ENCODE peak calls at places on chromosome 4, in six cellular contexts. One of them, this sample, is unnamed.

GRCh38 chr4:170026253-170026991 is at the start of gene MFAP3L:
- DNase-seq in lung: peak; percentile 85
- DNase-seq in ovary: peak; percentile 81
- DNase-seq in cardiac muscle cell: peak; percentile 95
- DNase-seq in tibial nerve: peak; percentile 66
- DNase-seq in MM.1S: peak; percentile 91
- DNase-seq in this sample: peak; percentile 86

GRCh38 chr4:42083816-42084215 is 68.6 kb downstream of the BEND4 start:
- DNase-seq in lung: no peak
- DNase-seq in ovary: no peak
- DNase-seq in cardiac muscle cell: peak; percentile 4
- DNase-seq in tibial nerve: no peak
- DNase-seq in MM.1S: no peak
- DNase-seq in this sample: no peak

GRCh38 chr4:73676881-73677323 is 56.7 kb upstream of the RASSF6 start:
- DNase-seq in lung: no peak
- DNase-seq in ovary: no peak
- DNase-seq in cardiac muscle cell: peak; percentile 29
- DNase-seq in tibial nerve: no peak
- DNase-seq in MM.1S: no peak
- DNase-seq in this sample: peak; percentile 47

GRCh38 chr4:20248155-20248558 is 3.5 kb upstream of the SLIT2 start:
- DNase-seq in lung: no peak
- DNase-seq in ovary: no peak
- DNase-seq in cardiac muscle cell: peak; percentile 84
- DNase-seq in tibial nerve: peak; percentile 12
- DNase-seq in MM.1S: peak; percentile 43
- DNase-seq in this sample: no peak

GRCh38 chr4:75940692-75941253 is at the start of gene NAAA:
- DNase-seq in lung: peak; percentile 85
- DNase-seq in ovary: peak; percentile 74
- DNase-seq in cardiac muscle cell: peak; percentile 58
- DNase-seq in tibial nerve: peak; percentile 10
- DNase-seq in MM.1S: peak; percentile 85
- DNase-seq in this sample: peak; percentile 82

GRCh38 chr4:105979506-105979905 is 84.2 kb downstream of the NPNT start:
- DNase-seq in lung: no peak
- DNase-seq in ovary: no peak
- DNase-seq in cardiac muscle cell: no peak
- DNase-seq in tibial nerve: no peak
- DNase-seq in MM.1S: no peak
- DNase-seq in this sample: no peak

GRCh38 chr4:180164799-180165198 is 2078.4 kb upstream of the TENM3 start:
- DNase-seq in lung: no peak
- DNase-seq in ovary: no peak
- DNase-seq in cardiac muscle cell: no peak
- DNase-seq in tibial nerve: no peak
- DNase-seq in MM.1S: no peak
- DNase-seq in this sample: no peak

GRCh38 chr4:124177647-124178425 is 534.7 kb downstream of the ANKRD50 start:
- DNase-seq in lung: no peak
- DNase-seq in ovary: no peak
- DNase-seq in cardiac muscle cell: peak; percentile 72
- DNase-seq in tibial nerve: no peak
- DNase-seq in MM.1S: no peak
- DNase-seq in this sample: no peak

GRCh38 chr4:53688186-53688790 is 97.0 kb upstream of the LNX1 start:
- DNase-seq in lung: no peak
- DNase-seq in ovary: no peak
- DNase-seq in cardiac muscle cell: peak; percentile 99
- DNase-seq in tibial nerve: no peak
- DNase-seq in MM.1S: peak; percentile 88
- DNase-seq in this sample: no peak

GRCh38 chr4:1249731-1250526 is 999 bp upstream of the CTBP1 start:
- DNase-seq in lung: peak; percentile 51
- DNase-seq in ovary: peak; percentile 67
- DNase-seq in cardiac muscle cell: peak; percentile 56
- DNase-seq in tibial nerve: no peak
- DNase-seq in MM.1S: peak; percentile 46
- DNase-seq in this sample: no peak

GRCh38 chr4:180809439-180809838 is 1433.8 kb upstream of the TENM3 start:
- DNase-seq in lung: no peak
- DNase-seq in ovary: no peak
- DNase-seq in cardiac muscle cell: peak; percentile 61
- DNase-seq in tibial nerve: no peak
- DNase-seq in MM.1S: no peak
- DNase-seq in this sample: no peak

GRCh38 chr4:142874684-142875083 is 28.6 kb upstream of the INPP4B start:
- DNase-seq in lung: no peak
- DNase-seq in ovary: no peak
- DNase-seq in cardiac muscle cell: no peak
- DNase-seq in tibial nerve: no peak
- DNase-seq in MM.1S: no peak
- DNase-seq in this sample: no peak
- TF ChIP-seq CTCF in lung: no peak
- TF ChIP-seq CTCF in ovary: no peak
- TF ChIP-seq CTCF in cardiac muscle cell: no peak
- TF ChIP-seq CTCF in tibial nerve: no peak
- TF ChIP-seq CTCF in MM.1S: no peak
- TF ChIP-seq CTCF in this sample: no peak

GRCh38 chr4:2697995-2698414 is 58.1 kb downstream of the TNIP2 start:
- DNase-seq in lung: no peak
- DNase-seq in ovary: no peak
- DNase-seq in cardiac muscle cell: no peak
- DNase-seq in tibial nerve: no peak
- DNase-seq in MM.1S: no peak
- DNase-seq in this sample: no peak
- H3K4me1 ChIP-seq in lung: no peaks in the 10 kb centered on the region
- H3K4me1 ChIP-seq in ovary: no peaks in the 10 kb centered on the region
- H3K4me1 ChIP-seq in cardiac muscle cell: no peaks in the 10 kb centered on the region
- H3K4me1 ChIP-seq in tibial nerve: no peaks in the 10 kb centered on the region
- H3K4me1 ChIP-seq in MM.1S: peaks cover 17% of the 10 kb centered on the region
- H3K4me1 ChIP-seq in this sample: no peaks in the 10 kb centered on the region

DNA sequence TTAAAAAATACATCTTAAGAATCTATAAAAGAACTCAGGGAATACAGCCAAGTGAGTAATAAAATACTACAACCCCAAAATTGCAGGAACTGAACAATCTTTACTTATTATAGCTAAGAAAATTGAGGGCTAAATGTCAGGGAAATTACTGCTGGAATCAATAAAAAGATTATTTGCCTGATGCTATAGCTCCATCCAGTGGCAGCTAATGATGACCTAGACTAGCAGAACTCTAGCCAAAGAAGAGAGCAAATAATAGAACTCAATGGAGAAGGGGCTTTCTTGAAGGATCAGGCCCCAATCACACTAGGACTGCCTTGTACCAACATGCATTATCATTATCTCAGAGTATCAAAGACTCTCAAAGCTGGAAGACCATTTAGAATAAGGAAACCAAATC is 85.0 kb upstream of the FAM241A start:
- DNase-seq in lung: no peak
- DNase-seq in ovary: no peak
- DNase-seq in cardiac muscle cell: peak; percentile 38
- DNase-seq in tibial nerve: no peak
- DNase-seq in MM.1S: peak; percentile 30
- DNase-seq in this sample: no peak
- TF ChIP-seq CTCF in lung: no peak
- TF ChIP-seq CTCF in ovary: no peak
- TF ChIP-seq CTCF in cardiac muscle cell: peak; percentile 49
- TF ChIP-seq CTCF in tibial nerve: no peak
- TF ChIP-seq CTCF in MM.1S: peak; percentile 46
- TF ChIP-seq CTCF in this sample: no peak

GRCh38 chr4:84915396-84915780 is 51.1 kb downstream of the WDFY3 start:
- DNase-seq in lung: no peak
- DNase-seq in ovary: no peak
- DNase-seq in cardiac muscle cell: no peak
- DNase-seq in tibial nerve: no peak
- DNase-seq in MM.1S: no peak
- DNase-seq in this sample: no peak

GRCh38 chr4:84916233-84916632 is 50.3 kb downstream of the WDFY3 start:
- DNase-seq in lung: no peak
- DNase-seq in ovary: no peak
- DNase-seq in cardiac muscle cell: no peak
- DNase-seq in tibial nerve: no peak
- DNase-seq in MM.1S: no peak
- DNase-seq in this sample: no peak

GRCh38 chr4:84917869-84918600 is 48.5 kb downstream of the WDFY3 start:
- DNase-seq in lung: no peak
- DNase-seq in ovary: no peak
- DNase-seq in cardiac muscle cell: no peak
- DNase-seq in tibial nerve: no peak
- DNase-seq in MM.1S: no peak
- DNase-seq in this sample: no peak

GRCh38 chr4:84914686-84915395 is 51.6 kb downstream of the WDFY3 start:
- DNase-seq in lung: no peak
- DNase-seq in ovary: no peak
- DNase-seq in cardiac muscle cell: peak; percentile 75
- DNase-seq in tibial nerve: no peak
- DNase-seq in MM.1S: no peak
- DNase-seq in this sample: no peak

GRCh38 chr4:84917087-84917821 is 49.2 kb downstream of the WDFY3 start:
- DNase-seq in lung: no peak
- DNase-seq in ovary: no peak
- DNase-seq in cardiac muscle cell: no peak
- DNase-seq in tibial nerve: no peak
- DNase-seq in MM.1S: no peak
- DNase-seq in this sample: no peak
- H3K4me1 ChIP-seq in lung: peaks cover 20% of the 10 kb centered on the region
- H3K4me1 ChIP-seq in ovary: no peaks in the 10 kb centered on the region
- H3K4me1 ChIP-seq in cardiac muscle cell: no peaks in the 10 kb centered on the region
- H3K4me1 ChIP-seq in tibial nerve: peaks cover 46% of the 10 kb centered on the region
- H3K4me1 ChIP-seq in MM.1S: no peaks in the 10 kb centered on the region
- H3K4me1 ChIP-seq in this sample: peaks cover 10% of the 10 kb centered on the region

DNA sequence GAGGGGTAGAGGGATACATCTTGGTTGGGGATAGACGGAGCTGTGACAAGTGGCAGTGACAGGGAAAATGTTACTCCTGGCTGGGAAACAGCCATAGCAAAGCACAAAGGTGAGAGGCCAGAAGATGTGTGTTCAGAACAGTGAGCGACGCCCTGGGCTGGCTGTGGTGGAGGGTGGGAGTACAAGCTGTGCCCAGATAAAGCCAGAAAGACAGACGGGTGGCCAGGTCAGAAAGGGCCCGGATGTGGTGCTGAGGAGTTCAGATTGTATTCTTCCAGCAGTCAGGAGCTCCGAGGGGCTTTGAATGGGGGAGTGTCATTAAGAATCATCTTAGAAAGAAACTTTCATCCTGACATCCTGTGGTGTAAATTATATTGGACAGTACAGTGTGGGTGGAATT is 27.9 kb downstream of the CCDC149 start:
- DNase-seq in lung: no peak
- DNase-seq in ovary: no peak
- DNase-seq in cardiac muscle cell: no peak
- DNase-seq in tibial nerve: no peak
- DNase-seq in MM.1S: no peak
- DNase-seq in this sample: no peak
- TF ChIP-seq CTCF in lung: no peak
- TF ChIP-seq CTCF in ovary: no peak
- TF ChIP-seq CTCF in cardiac muscle cell: no peak
- TF ChIP-seq CTCF in tibial nerve: no peak
- TF ChIP-seq CTCF in MM.1S: no peak
- TF ChIP-seq CTCF in this sample: no peak

GRCh38 chr4:118993329-118993728 is 104.7 kb downstream of the SYNPO2 start:
- DNase-seq in lung: no peak
- DNase-seq in ovary: no peak
- DNase-seq in cardiac muscle cell: no peak
- DNase-seq in tibial nerve: no peak
- DNase-seq in MM.1S: no peak
- DNase-seq in this sample: no peak
- H3K4me1 ChIP-seq in lung: peaks cover 24% of the 10 kb centered on the region
- H3K4me1 ChIP-seq in ovary: peaks cover 15% of the 10 kb centered on the region
- H3K4me1 ChIP-seq in cardiac muscle cell: peaks cover 12% of the 10 kb centered on the region
- H3K4me1 ChIP-seq in tibial nerve: peaks cover 8% of the 10 kb centered on the region
- H3K4me1 ChIP-seq in MM.1S: no peaks in the 10 kb centered on the region
- H3K4me1 ChIP-seq in this sample: peaks cover 2% of the 10 kb centered on the region

GRCh38 chr4:149741186-149741831 is 74.3 kb downstream of the IQCM start:
- DNase-seq in lung: no peak
- DNase-seq in ovary: no peak
- DNase-seq in cardiac muscle cell: no peak
- DNase-seq in tibial nerve: no peak
- DNase-seq in MM.1S: no peak
- DNase-seq in this sample: no peak

GRCh38 chr4:149738156-149738555 is 77.5 kb downstream of the IQCM start:
- DNase-seq in lung: no peak
- DNase-seq in ovary: no peak
- DNase-seq in cardiac muscle cell: no peak
- DNase-seq in tibial nerve: no peak
- DNase-seq in MM.1S: no peak
- DNase-seq in this sample: no peak

GRCh38 chr4:149735796-149736195 is 79.8 kb downstream of the IQCM start:
- DNase-seq in lung: no peak
- DNase-seq in ovary: no peak
- DNase-seq in cardiac muscle cell: peak; percentile 57
- DNase-seq in tibial nerve: peak; percentile 16
- DNase-seq in MM.1S: no peak
- DNase-seq in this sample: no peak
- TF ChIP-seq CTCF in lung: no peak
- TF ChIP-seq CTCF in ovary: no peak
- TF ChIP-seq CTCF in cardiac muscle cell: no peak
- TF ChIP-seq CTCF in tibial nerve: no peak
- TF ChIP-seq CTCF in MM.1S: no peak
- TF ChIP-seq CTCF in this sample: no peak